ENCODE peak calls at places on chromosomes 12 and 14, in four cellular contexts. C is left lung, S is sigmoid colon, J is BE2C. O is an unnamed sample.
A peak's percentile ranks its signal among the peaks of the same experiment; 100 is the strongest.

GRCh38 chr12:123111498-123112165 is 39.3 kb downstream of the PITPNM2 start:
- DNase-seq in J (no peak), S (no peak), C (no peak), O (no peak)

GRCh38 chr12:116400671-116401357 is 123.3 kb upstream of the MED13L start:
- DNase-seq in C (no peak), S (no peak), J (no peak), O (no peak)

GRCh38 chr12:48602192-48602989 is 32.5 kb upstream of the LALBA start:
- DNase-seq in J (no peak), C (no peak), S (no peak), O (no peak)

GRCh38 chr14:85250369-85250768 is 279.6 kb upstream of the FLRT2 start:
- DNase-seq in S (no peak), J (no peak), C (no peak), O (no peak)

GRCh38 chr14:78758333-78758732 is 588.2 kb downstream of the NRXN3 start:
- DNase-seq in S (no peak), C (no peak), J (peak; percentile 20), O (peak; percentile 40)

GRCh38 chr12:24535334-24536019 is 413.4 kb downstream of the BCAT1 start:
- DNase-seq in J (no peak), C (no peak), S (no peak), O (no peak)

GRCh38 chr12:75720807-75721206 is 209.4 kb upstream of the KRR1 start:
- DNase-seq in S (no peak), C (no peak), J (peak; percentile 67), O (no peak)

GRCh38 chr14:24798911-24799310 is 164.9 kb upstream of the GZMB start:
- DNase-seq in C (no peak), S (no peak), J (no peak), O (no peak)

GRCh38 chr12:71426648-71427047 is 12.9 kb upstream of the LGR5 start:
- DNase-seq in S (no peak), J (no peak), C (no peak), O (no peak)

GRCh38 chr12:27396416-27396815 is 50.1 kb upstream of the SMCO2 start:
- DNase-seq in J (no peak), S (no peak), C (no peak), O (no peak)

GRCh38 chr14:64704743-64705405 is 650 bp downstream of the PLEKHG3 start:
- DNase-seq in J (peak; percentile 43), C (peak; percentile 90), S (peak; percentile 72), O (peak; percentile 43)

GRCh38 chr14:55028066-55028465 is 1.0 kb downstream of the SOCS4 start:
- DNase-seq in C (no peak), S (no peak), J (no peak), O (no peak)

GRCh38 chr12:41151789-41152188 is 36.3 kb upstream of the PDZRN4 start:
- DNase-seq in C (no peak), J (no peak), S (no peak), O (no peak)

GRCh38 chr12:133129368-133130037 is 571 bp downstream of the ZNF891 start:
- DNase-seq in J (no peak), C (peak; percentile 53), S (no peak), O (no peak)

GRCh38 chr14:55752580-55753365 is 172.8 kb downstream of the KTN1 start:
- DNase-seq in C (no peak), S (no peak), J (no peak), O (no peak)

GRCh38 chr14:69484444-69485113 is at the start of gene PLEKHD1:
- DNase-seq in C (peak; percentile 83), J (peak; percentile 26), S (no peak), O (peak; percentile 9)

GRCh38 chr12:75656650-75657049 is 145.2 kb upstream of the KRR1 start:
- DNase-seq in S (no peak), C (no peak), J (no peak), O (no peak)

GRCh38 chr12:52903285-52903854 is 1.5 kb downstream of the KRT8 start:
- DNase-seq in C (peak; percentile 86), J (peak; percentile 84), S (peak; percentile 90), O (peak; percentile 80)

GRCh38 chr12:104622942-104623341 is 166.2 kb downstream of the CHST11 start:
- DNase-seq in J (no peak), C (no peak), S (no peak), O (no peak)

GRCh38 chr14:55571125-55571889 is 8.7 kb upstream of the KTN1 start:
- DNase-seq in C (no peak), S (no peak), J (no peak), O (no peak)

GRCh38 chr12:124130717-124131670 is 158.0 kb downstream of the ZNF664 start:
- DNase-seq in C (no peak), J (no peak), S (no peak), O (no peak)

GRCh38 chr12:67442347-67442841 is 173.2 kb downstream of the CAND1 start:
- DNase-seq in C (no peak), S (no peak), J (peak; percentile 53), O (no peak)

DNA sequence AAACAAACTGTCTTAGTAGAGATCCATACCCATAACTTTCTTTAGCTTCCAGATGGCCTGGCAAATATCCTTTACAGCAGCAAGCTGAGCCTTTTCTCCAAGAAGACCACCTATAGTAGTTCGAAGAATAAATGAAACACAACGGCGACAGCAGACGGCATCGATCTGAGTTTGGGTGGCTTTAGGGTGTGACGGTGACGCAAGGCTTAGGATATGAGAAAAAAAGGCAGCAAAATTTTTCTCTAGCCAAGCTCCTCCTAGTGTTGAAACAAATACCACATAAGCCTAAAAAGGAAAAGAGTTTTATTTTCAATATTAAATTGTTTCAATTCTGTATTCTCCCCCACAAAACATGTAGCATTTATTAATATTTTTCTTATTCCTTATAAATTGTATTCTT is 33.3 kb downstream of the HEATR5A start:
- DNase-seq in C (no peak), J (no peak), S (no peak), O (no peak)
- TF ChIP-seq CTCF in C (no peak), J (no peak), S (no peak), O (no peak)

DNA sequence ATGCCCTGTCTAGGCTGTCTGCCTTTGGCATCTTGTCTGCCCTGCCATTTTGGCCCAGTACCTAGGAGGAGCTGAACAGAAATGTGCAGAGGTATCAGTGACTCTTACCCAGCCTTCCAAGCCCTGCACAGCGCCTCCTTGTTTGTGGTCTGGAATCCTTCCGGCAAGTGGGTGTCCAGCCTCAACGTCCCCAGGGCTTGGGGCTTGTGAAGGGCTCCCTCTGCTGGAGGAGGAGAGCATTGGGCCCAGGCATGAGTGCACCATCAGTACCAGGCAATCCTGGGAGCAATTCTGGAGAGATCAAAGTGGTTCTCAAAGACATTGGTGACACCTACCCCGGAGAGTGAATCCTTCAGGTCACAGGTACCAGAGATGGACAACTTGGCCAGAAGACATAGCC is 2.4 kb upstream of the TCL1B start:
- DNase-seq in S (no peak), J (no peak), C (no peak), O (no peak)
- TF ChIP-seq CTCF in S (no peak), J (peak; percentile 74), C (peak; percentile 65), O (peak; percentile 52)

GRCh38 chr14:75064205-75064567 is 362 bp upstream of the ACYP1 start:
- DNase-seq in C (no peak), S (no peak), J (no peak), O (no peak)

GRCh38 chr14:75063013-75063412 is 811 bp downstream of the ACYP1 start:
- DNase-seq in S (no peak), J (no peak), C (no peak), O (no peak)

GRCh38 chr14:75067212-75067611 is 2.2 kb upstream of the ZC2HC1C start:
- DNase-seq in S (no peak), J (no peak), C (no peak), O (no peak)

GRCh38 chr14:75060420-75060819 is 3.4 kb downstream of the ACYP1 start:
- DNase-seq in C (no peak), S (no peak), J (no peak), O (no peak)

DNA sequence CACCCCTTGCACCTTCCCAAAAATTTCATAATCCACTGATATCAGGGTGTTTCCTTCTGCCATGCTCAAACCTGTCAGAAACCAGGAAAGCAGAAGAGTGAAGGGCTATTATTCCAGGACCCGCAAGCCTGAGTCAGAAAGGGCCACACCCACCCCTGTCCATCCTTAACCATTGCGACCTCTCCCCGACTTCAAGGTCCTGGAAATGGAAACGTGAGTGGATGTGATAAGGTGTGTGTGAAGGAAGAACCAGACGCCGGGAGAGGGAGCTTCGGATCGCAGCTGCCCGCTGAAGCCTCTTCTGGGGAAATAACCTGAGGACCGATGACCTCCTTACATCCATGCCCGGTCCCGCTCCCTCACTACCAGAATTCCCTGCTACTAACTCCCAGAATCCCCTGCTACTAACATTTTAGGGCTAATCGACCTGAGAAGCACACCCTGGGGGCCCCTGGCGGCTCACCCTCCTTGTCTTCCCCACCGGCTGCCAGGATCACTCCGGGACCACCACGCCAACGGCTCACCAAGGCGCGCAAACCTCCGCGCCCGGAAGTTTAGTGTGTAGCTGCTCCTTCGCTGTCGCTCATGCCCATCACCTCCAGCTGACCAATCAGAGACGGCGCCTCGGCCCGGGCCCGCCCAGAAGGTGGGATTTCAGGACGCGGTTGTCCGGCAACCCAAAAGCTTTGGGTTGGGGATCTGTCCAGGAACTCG is at the start of gene ACYP1:
- DNase-seq in S (peak; percentile 97), C (peak; percentile 95), J (peak; percentile 94), O (peak; percentile 93)
- TF ChIP-seq CTCF in S (no peak), C (no peak), J (no peak), O (no peak)

GRCh38 chr12:60257063-60257462 is 661.2 kb downstream of the SLC16A7 start:
- DNase-seq in S (no peak), C (no peak), J (no peak), O (no peak)
- TF ChIP-seq CTCF in S (no peak), C (no peak), J (no peak), O (peak; percentile 24)